ENCODE peak calls at places on chromosomes 13 and 19, in nine cellular contexts. I is AG04449, W is thoracic aorta, N is neural crest cell, R is progenitor cell of endocrine pancreas, G is heart right ventricle, L is OCI-LY7, Q is cardiac fibroblast, T is HCT116. M is an unnamed sample.

GRCh38 chr13:112657850-112658445 is 31.9 kb upstream of the ATP11A start:
- DNase-seq in I (peak), W (no peak), N (no peak), R (no peak), G (no peak), L (no peak), Q (peak), T (no peak), M (no peak)

GRCh38 chr19:50309396-50310125 is 19.6 kb downstream of the KCNC3 start:
- DNase-seq in I (no peak), W (no peak), N (no peak), R (no peak), G (no peak), L (no peak), Q (no peak), T (no peak), M (no peak)

GRCh38 chr19:871446-872265 is 12.2 kb downstream of the CFD start:
- DNase-seq in I (no peak), W (no peak), N (no peak), R (no peak), G (no peak), L (no peak), Q (no peak), T (no peak), M (no peak)

GRCh38 chr19:9309974-9310446 is 372 bp upstream of the ZNF699 start:
- DNase-seq in I (peak), W (peak), N (no peak), R (peak), G (peak), L (peak), Q (peak), T (peak), M (peak)

GRCh38 chr13:104580931-104581330 is 1514.7 kb upstream of the SLC10A2 start:
- DNase-seq in I (no peak), W (no peak), N (no peak), R (no peak), G (no peak), L (no peak), Q (no peak), T (no peak), M (no peak)

GRCh38 chr13:25922373-25922772 is 129.4 kb downstream of the SHISA2 start:
- DNase-seq in I (no peak), W (no peak), N (no peak), R (no peak), G (no peak), L (no peak), Q (no peak), T (no peak), M (no peak)

GRCh38 chr13:85651440-85651839 is 147.8 kb downstream of the SLITRK6 start:
- DNase-seq in I (no peak), W (no peak), N (no peak), R (no peak), G (no peak), L (no peak), Q (no peak), T (no peak), M (no peak)

GRCh38 chr13:50613356-50613831 is 230.1 kb downstream of the DLEU7 start:
- DNase-seq in I (no peak), W (no peak), N (no peak), R (no peak), G (no peak), L (no peak), Q (peak), T (no peak), M (no peak)

GRCh38 chr13:98299243-98299953 is 122.3 kb upstream of the RNF113B start:
- DNase-seq in I (no peak), W (no peak), N (no peak), R (no peak), G (no peak), L (no peak), Q (no peak), T (no peak), M (no peak)

GRCh38 chr13:109256866-109257760 is 529.3 kb downstream of the IRS2 start:
- DNase-seq in I (peak), W (no peak), N (no peak), R (no peak), G (peak), L (no peak), Q (peak), T (peak), M (no peak)

GRCh38 chr13:93496985-93497673 is 270.5 kb downstream of the GPC6 start:
- DNase-seq in I (no peak), W (no peak), N (no peak), R (no peak), G (no peak), L (no peak), Q (no peak), T (no peak), M (no peak)

GRCh38 chr13:88196106-88196505 is 524.9 kb downstream of the SLITRK5 start:
- DNase-seq in I (no peak), W (no peak), N (no peak), R (no peak), G (no peak), L (peak), Q (no peak), T (no peak), M (no peak)

GRCh38 chr13:99564389-99564788 is 63.1 kb downstream of the TM9SF2 start:
- DNase-seq in I (no peak), W (no peak), N (no peak), R (no peak), G (no peak), L (no peak), Q (no peak), T (no peak), M (no peak)

DNA sequence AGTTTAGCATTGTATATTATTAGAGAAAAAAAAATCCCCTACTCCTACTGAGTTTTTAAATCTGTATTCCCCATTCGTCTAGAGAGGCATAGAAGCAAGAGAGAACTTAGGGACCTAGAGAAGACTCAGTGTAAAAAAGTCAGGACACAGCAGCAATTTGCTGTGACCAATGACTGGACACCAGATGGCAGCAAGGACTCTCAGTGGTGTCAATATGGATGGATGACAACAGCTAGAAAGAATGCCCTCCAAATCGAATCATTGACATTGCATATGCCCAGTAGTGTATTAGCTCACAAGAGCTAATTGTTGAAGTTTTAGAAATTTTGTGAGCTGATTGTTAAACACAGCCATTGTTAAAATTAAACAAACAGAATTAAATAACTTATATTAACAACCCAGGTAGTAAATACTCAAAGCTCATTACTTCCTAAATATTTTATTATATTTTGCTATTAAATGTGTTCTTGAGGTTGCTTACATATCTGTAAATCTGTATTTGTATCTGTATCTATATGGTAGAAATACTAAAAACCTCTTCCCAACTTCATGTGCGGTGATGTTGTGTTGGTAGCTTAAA is 43.9 kb downstream of the SIAH3 start:
- DNase-seq in I (no peak), W (no peak), N (peak), R (no peak), G (peak), L (peak), Q (peak), T (peak), M (no peak)
- TF ChIP-seq CTCF in I (peak), W (no peak), N (peak), R (peak), G (peak), L (peak), Q (peak), T (peak), M (peak)

DNA sequence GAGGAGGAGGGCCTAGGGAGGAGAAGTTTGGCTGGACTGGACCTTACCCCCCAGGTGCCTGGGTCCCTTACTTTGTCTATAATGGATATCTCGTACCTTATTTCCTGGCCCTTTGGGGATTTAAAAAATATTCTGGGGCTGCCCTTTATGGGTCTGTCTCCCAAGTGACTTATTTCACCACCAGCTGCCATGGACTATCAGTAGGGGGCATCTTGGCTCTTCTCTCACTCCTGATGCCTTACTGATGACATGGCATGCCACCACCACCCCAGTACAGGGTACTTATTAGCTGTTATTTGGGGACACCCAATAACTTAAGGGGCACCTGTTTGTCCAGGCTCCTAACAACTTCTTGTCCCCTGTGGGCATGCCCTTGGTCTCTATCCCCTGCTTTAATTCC is 38.0 kb downstream of the NFIX start:
- DNase-seq in I (no peak), W (no peak), N (no peak), R (no peak), G (no peak), L (peak), Q (no peak), T (no peak), M (no peak)
- TF ChIP-seq CTCF in I (peak), W (no peak), N (no peak), R (no peak), G (peak), L (peak), Q (no peak), T (peak), M (no peak)

GRCh38 chr19:29777916-29778315 is 33.9 kb upstream of the CCNE1 start:
- DNase-seq in I (no peak), W (no peak), N (no peak), R (no peak), G (no peak), L (no peak), Q (no peak), T (no peak), M (no peak)

GRCh38 chr19:29775575-29775900 is 36.3 kb upstream of the CCNE1 start:
- DNase-seq in I (no peak), W (no peak), N (no peak), R (no peak), G (no peak), L (no peak), Q (no peak), T (no peak), M (no peak)

GRCh38 chr19:29783627-29784190 is 28.1 kb upstream of the CCNE1 start:
- DNase-seq in I (no peak), W (no peak), N (no peak), R (no peak), G (no peak), L (no peak), Q (no peak), T (no peak), M (no peak)

GRCh38 chr19:29781582-29782580 is 29.9 kb upstream of the CCNE1 start:
- DNase-seq in I (no peak), W (no peak), N (no peak), R (no peak), G (no peak), L (no peak), Q (no peak), T (no peak), M (no peak)

DNA sequence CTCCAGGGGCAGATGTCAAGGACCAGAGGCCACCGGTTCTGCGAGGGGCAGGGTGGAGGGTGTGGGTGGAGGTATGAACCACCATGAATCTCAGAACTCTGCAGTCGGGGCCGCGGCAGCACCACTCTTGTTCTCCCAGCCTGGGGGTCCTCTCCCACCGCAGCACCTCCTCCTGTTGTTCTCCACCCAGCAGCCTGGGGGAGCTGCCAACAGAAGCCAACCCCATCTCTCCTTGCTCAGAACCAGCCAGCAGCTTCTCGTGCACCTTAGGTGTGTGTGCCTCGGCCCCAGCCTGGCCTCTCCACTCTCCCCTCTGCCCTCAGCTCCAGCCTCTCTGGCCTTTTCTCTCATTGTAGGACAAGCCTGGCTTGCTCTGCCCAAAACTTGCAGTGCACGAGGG is 31.9 kb upstream of the CCNE1 start:
- DNase-seq in I (no peak), W (no peak), N (no peak), R (no peak), G (no peak), L (peak), Q (no peak), T (no peak), M (no peak)
- TF ChIP-seq CTCF in I (no peak), W (no peak), N (no peak), R (peak), G (no peak), L (peak), Q (no peak), T (no peak), M (no peak)

GRCh38 chr19:30227661-30228112 is 144.5 kb upstream of the ZNF536 start:
- DNase-seq in I (no peak), W (no peak), N (peak), R (peak), G (peak), L (peak), Q (peak), T (peak), M (peak)
- TF ChIP-seq CTCF in I (peak), W (peak), N (peak), R (peak), G (peak), L (peak), Q (peak), T (peak), M (peak)

M was measured in type B pancreatic cell.